ENCODE peak calls at places on chromosome X, in seven cellular contexts. J is tibial nerve, T is body of pancreas, H is A549, U is uterus, X is transverse colon, N is suprapubic skin. M is an unnamed sample. For H3K4me1, the result is how much of the 10 kb centered on the place peaks cover.

GRCh38 chrX:15142084-15142715 is 127.7 kb downstream of the ASB9 start:
- DNase-seq in U (no peak), N (no peak), X (no peak), H (no peak), T (no peak), J (no peak), M (peak)

GRCh38 chrX:115047715-115048114 is 30.3 kb upstream of the IL13RA2 start:
- DNase-seq in X (no peak), T (no peak), J (no peak), U (no peak), H (no peak), N (no peak), M (no peak)

GRCh38 chrX:39409246-39409917 is 608.1 kb downstream of the MID1IP1 start:
- DNase-seq in J (no peak), X (no peak), T (no peak), U (no peak), N (no peak), H (no peak), M (no peak)

GRCh38 chrX:66110112-66110511 is 53.9 kb upstream of the HEPH start:
- DNase-seq in H (peak), N (no peak), X (peak), T (no peak), U (no peak), J (no peak), M (no peak)

GRCh38 chrX:156002517-156002916 is 5.0 kb downstream of the IL9R start:
- DNase-seq in N (no peak), U (no peak), X (no peak), J (no peak), H (no peak), T (no peak), M (no peak)

GRCh38 chrX:41238543-41238942 is 95.4 kb upstream of the DDX3X start:
- DNase-seq in H (no peak), X (no peak), U (no peak), N (no peak), J (no peak), T (no peak), M (no peak)

GRCh38 chrX:70826715-70827114 is 81.8 kb downstream of the TEX11 start:
- DNase-seq in X (no peak), N (no peak), U (no peak), T (no peak), J (no peak), H (no peak), M (peak)

GRCh38 chrX:39730671-39731389 is 366.9 kb downstream of the BCOR start:
- DNase-seq in J (peak), H (peak), T (peak), N (peak), U (peak), X (peak), M (peak)

GRCh38 chrX:43000121-43000520 is 222.2 kb upstream of the PPP1R2C start:
- DNase-seq in U (no peak), J (no peak), H (no peak), N (no peak), X (no peak), T (no peak), M (no peak)

GRCh38 chrX:137352101-137352660 is 213.7 kb upstream of the ZIC3 start:
- DNase-seq in X (no peak), H (no peak), T (no peak), J (no peak), N (no peak), U (no peak), M (no peak)

GRCh38 chrX:57453901-57454300 is 137.9 kb upstream of the ZXDB start:
- DNase-seq in J (no peak), H (no peak), T (no peak), X (no peak), N (no peak), U (no peak), M (peak)

GRCh38 chrX:20171887-20172286 is 30.2 kb upstream of the EIF1AX start:
- DNase-seq in U (no peak), T (no peak), X (no peak), H (no peak), N (no peak), J (no peak), M (no peak)

GRCh38 chrX:91137881-91138280 is 296.8 kb upstream of the PABPC5 start:
- DNase-seq in N (no peak), H (no peak), U (no peak), X (no peak), T (no peak), J (no peak), M (no peak)

GRCh38 chrX:27619975-27620374 is 29.8 kb downstream of the DCAF8L2 start:
- DNase-seq in H (no peak), X (no peak), U (no peak), N (no peak), J (no peak), T (no peak), M (no peak)

GRCh38 chrX:7192871-7193270 is 44.9 kb upstream of the PUDP start:
- DNase-seq in U (no peak), N (no peak), J (no peak), X (no peak), T (no peak), H (no peak), M (no peak)

GRCh38 chrX:50838820-50839600 is 25.0 kb upstream of the SHROOM4 start:
- DNase-seq in H (no peak), U (no peak), X (no peak), T (no peak), N (no peak), J (no peak), M (no peak)

GRCh38 chrX:39869846-39870601 is 227.7 kb downstream of the BCOR start:
- DNase-seq in U (no peak), J (no peak), H (peak), X (peak), T (no peak), N (no peak), M (no peak)

GRCh38 chrX:137929951-137930350 is 364.0 kb downstream of the ZIC3 start:
- DNase-seq in N (no peak), J (no peak), X (no peak), T (no peak), U (no peak), H (no peak), M (no peak)

GRCh38 chrX:129649268-129650182 is 5.2 kb downstream of the APLN start:
- DNase-seq in J (no peak), H (no peak), N (no peak), T (no peak), X (no peak), U (no peak), M (no peak)

GRCh38 chrX:24676403-24677024 is 17.2 kb upstream of the POLA1 start:
- DNase-seq in X (no peak), H (peak), T (no peak), U (no peak), N (no peak), J (no peak), M (peak)

GRCh38 chrX:105698386-105698785 is 124.0 kb upstream of the NRK start:
- DNase-seq in J (no peak), H (no peak), N (no peak), T (no peak), X (no peak), U (no peak), M (no peak)

GRCh38 chrX:53294024-53294648 is 12.8 kb upstream of the IQSEC2 start:
- DNase-seq in T (no peak), N (no peak), H (no peak), X (no peak), U (no peak), J (no peak), M (no peak)

DNA sequence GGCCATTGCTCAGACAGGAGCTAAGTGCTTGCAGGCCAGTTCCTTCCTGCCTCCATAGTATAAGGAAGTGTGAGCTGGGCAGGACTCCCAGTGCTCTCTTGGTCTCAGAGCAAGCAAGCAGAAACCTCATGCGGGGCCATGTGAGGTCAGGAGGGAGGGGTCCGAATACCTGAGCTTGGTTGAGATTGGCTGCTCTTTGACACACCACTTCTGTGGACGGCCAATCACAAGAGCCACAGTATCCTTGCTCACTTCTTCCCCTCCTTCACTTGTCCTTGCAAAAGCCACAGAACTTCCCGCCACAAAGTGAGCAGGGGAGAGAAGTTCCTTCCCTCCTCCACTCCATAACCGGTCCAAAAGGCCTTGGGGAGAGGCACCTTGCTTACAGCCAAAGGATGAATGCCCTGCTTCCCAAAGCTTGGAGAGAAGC is 56.7 kb downstream of the PRPS1 start:
- DNase-seq in U (peak), T (peak), N (peak), J (peak), H (no peak), X (peak), M (peak)
- H3K4me1 ChIP-seq in U (under half), T (half or more), N (under half), J (under half), H (under half), X (under half), M (half or more)

DNA sequence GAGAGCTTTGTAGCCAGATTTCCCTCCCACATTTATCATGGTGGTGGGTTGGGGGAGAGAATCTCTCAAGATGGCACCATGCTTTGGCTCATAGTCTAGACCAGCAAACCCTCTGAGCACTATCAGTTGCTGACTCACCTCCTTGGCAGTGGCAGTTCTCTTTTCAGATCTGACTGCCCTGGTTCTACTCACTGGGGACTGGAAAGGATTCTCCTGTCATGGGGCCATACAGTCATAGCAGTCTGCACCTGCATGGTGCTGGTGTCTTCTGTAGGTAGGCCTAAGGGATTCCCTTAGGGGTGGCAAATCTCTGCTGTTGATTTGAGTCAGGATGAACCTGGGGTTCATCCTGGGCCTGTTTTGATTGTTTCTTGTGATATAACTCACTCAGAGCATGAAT is 2.6 kb downstream of the TEX13B start:
- DNase-seq in H (no peak), X (no peak), T (no peak), N (no peak), U (no peak), J (no peak), M (no peak)
- TF ChIP-seq POLR2A in H (no peak), X (no peak), T (no peak), N (no peak), U (no peak), J (no peak), M (no peak)

DNA sequence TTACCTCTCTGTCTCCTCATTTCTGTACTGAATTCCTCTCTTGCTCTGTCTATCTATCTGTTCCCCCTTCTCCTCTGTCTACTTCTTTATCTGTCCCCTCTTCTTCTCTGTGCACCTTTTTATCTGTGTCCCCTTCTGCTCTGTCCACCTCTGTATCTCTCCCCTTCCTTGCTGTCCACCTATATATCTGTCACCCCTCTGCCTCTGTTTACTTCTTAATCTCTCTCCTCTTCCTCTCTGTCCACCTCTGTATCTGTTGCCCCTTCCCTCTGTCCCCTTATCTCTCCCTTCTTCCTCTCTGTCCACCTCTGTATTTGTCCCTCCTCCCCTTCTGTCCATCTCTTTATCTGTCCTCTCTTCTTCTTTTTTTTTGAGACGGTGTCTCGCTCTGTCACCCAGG is 8.9 kb downstream of the CCDC22 start:
- DNase-seq in U (no peak), J (no peak), T (no peak), X (no peak), N (no peak), H (no peak), M (no peak)
- H3K27ac ChIP-seq in U (no peak), J (no peak), T (no peak), X (no peak), N (no peak), H (no peak), M (no peak)

GRCh38 chrX:45747905-45748304 is 547.2 kb upstream of the DIPK2B start:
- DNase-seq in J (no peak), U (no peak), X (no peak), H (no peak), N (no peak), T (no peak), M (peak)

GRCh38 chrX:45751156-45751555 is 550.5 kb upstream of the DIPK2B start:
- DNase-seq in U (no peak), X (no peak), H (no peak), N (no peak), T (no peak), J (no peak), M (no peak)

GRCh38 chrX:45750639-45751038 is 550.0 kb upstream of the DIPK2B start:
- DNase-seq in X (no peak), T (no peak), J (no peak), H (no peak), U (no peak), N (no peak), M (peak)

GRCh38 chrX:45748443-45748842 is 547.8 kb upstream of the DIPK2B start:
- DNase-seq in T (no peak), X (no peak), N (no peak), J (no peak), U (no peak), H (no peak), M (no peak)

GRCh38 chrX:45749375-45749774 is 548.7 kb upstream of the DIPK2B start:
- DNase-seq in H (no peak), U (no peak), N (no peak), T (no peak), X (no peak), J (no peak), M (peak)
- H3K4me1 ChIP-seq in H (half or more), U (under half), N (under half), T (under half), X (under half), J (under half), M (under half)

GRCh38 chrX:17499512-17499911 is 124.5 kb downstream of the NHS start:
- DNase-seq in U (no peak), N (no peak), J (no peak), T (no peak), X (no peak), H (no peak), M (no peak)

GRCh38 chrX:17496407-17496806 is 121.4 kb downstream of the NHS start:
- DNase-seq in T (peak), X (no peak), J (no peak), U (no peak), H (no peak), N (no peak), M (peak)

GRCh38 chrX:17497193-17497592 is 122.2 kb downstream of the NHS start:
- DNase-seq in J (no peak), N (no peak), U (no peak), H (no peak), X (no peak), T (no peak), M (no peak)

GRCh38 chrX:17495052-17495451 is 120.1 kb downstream of the NHS start:
- DNase-seq in N (no peak), T (no peak), U (no peak), X (no peak), H (peak), J (no peak), M (no peak)

DNA sequence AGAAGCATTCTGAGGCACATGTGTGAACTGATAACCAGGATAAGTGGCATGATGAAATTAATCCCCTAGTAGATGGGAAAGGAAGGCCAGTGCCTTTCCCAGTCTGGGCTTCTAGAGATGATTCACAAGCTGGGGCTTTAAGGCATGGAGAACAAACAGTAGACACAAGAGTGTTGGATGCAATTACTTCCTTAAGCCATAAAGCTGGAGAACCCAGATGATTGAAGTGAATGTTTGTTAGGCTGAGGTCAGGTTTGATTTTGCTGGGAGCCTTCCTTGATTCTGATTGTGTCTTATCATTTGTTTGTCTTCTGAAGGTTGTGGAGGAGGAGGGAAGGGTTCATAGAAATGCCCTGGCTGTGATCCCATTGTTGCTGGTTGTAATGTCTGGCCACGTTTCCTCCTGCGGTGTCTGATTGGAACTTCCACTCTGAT is 125.2 kb downstream of the NHS start:
- DNase-seq in H (peak), J (no peak), X (peak), T (no peak), N (no peak), U (no peak), M (no peak)
- TF ChIP-seq POLR2A in H (no peak), J (no peak), X (no peak), T (no peak), N (no peak), U (no peak), M (no peak)

DNA sequence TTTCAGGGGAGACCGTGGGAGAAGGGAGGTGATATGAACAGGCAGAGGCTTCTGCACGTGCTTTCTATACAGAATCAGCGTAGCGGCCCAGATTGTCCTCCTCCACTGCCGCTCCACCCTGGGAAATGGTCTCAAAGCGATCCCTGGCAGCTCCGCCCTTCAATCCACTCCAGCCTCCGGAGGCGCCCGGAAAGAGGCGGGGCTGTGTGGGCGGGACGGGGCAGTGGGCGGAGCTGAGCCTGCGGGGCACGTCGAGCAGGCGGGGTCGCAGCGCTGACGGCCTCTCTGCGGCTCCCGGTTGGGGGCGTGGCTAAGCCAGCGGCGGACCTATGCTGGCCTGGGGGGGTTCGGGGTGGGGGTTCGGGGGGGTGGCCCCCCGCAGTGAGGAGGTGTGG is 210 bp upstream of the SMIM10L2A start:
- DNase-seq in X (peak), H (peak), T (peak), U (peak), N (peak), J (peak), M (peak)
- H3K27ac ChIP-seq in X (no peak), H (peak), T (peak), U (no peak), N (no peak), J (peak), M (peak)

GRCh38 chrX:154121961-154122360 is 22.1 kb upstream of the OPN1LW start:
- DNase-seq in N (no peak), U (no peak), T (no peak), H (no peak), X (no peak), J (no peak), M (no peak)

GRCh38 chrX:154117566-154117965 is 20.0 kb upstream of the MECP2 start:
- DNase-seq in H (no peak), X (no peak), U (no peak), T (no peak), N (no peak), J (no peak), M (no peak)

GRCh38 chrX:154123241-154124219 is 20.5 kb upstream of the OPN1LW start:
- DNase-seq in T (no peak), N (no peak), X (peak), U (no peak), H (no peak), J (peak), M (no peak)

GRCh38 chrX:154120567-154120966 is 23.1 kb upstream of the MECP2 start:
- DNase-seq in N (no peak), T (no peak), X (no peak), U (no peak), H (no peak), J (no peak), M (no peak)

GRCh38 chrX:154121207-154121606 is 22.8 kb upstream of the OPN1LW start:
- DNase-seq in J (no peak), X (no peak), N (no peak), U (no peak), T (no peak), H (no peak), M (no peak)
- H3K4me1 ChIP-seq in J (under half), X (under half), N (under half), U (under half), T (under half), H (under half), M (under half)